ENCODE peak calls at places on chromosomes 7 and 10, in eight cellular contexts. One of them, this sample, is unnamed.

GRCh38 chr10:17649836-17650235 is 5.9 kb downstream of the STAM start:
- DNase-seq in EL: peak; percentile 59
- DNase-seq in K562: no peak
- DNase-seq in tibial artery: no peak
- DNase-seq in NCI-H82: no peak
- DNase-seq in GM23338: no peak
- DNase-seq in left lung: no peak
- DNase-seq in PC-9: no peak
- DNase-seq in this sample: no peak

GRCh38 chr7:151810434-151811232 is 66.3 kb downstream of the PRKAG2 start:
- DNase-seq in PC-9: no peak
- DNase-seq in tibial artery: no peak
- DNase-seq in EL: no peak
- DNase-seq in GM23338: no peak
- DNase-seq in K562: no peak
- DNase-seq in left lung: peak; percentile 58
- DNase-seq in NCI-H82: no peak
- DNase-seq in this sample: no peak

GRCh38 chr10:19874791-19875190 is 58.6 kb downstream of the PLXDC2 start:
- DNase-seq in NCI-H82: no peak
- DNase-seq in EL: no peak
- DNase-seq in GM23338: peak; percentile 16
- DNase-seq in left lung: no peak
- DNase-seq in PC-9: no peak
- DNase-seq in K562: no peak
- DNase-seq in tibial artery: no peak
- DNase-seq in this sample: no peak

GRCh38 chr7:5203138-5203537 is 13.1 kb downstream of the WIPI2 start:
- DNase-seq in PC-9: no peak
- DNase-seq in GM23338: no peak
- DNase-seq in tibial artery: no peak
- DNase-seq in EL: no peak
- DNase-seq in K562: no peak
- DNase-seq in NCI-H82: no peak
- DNase-seq in left lung: no peak
- DNase-seq in this sample: no peak

GRCh38 chr7:122133477-122133876 is 10.6 kb downstream of the AASS start:
- DNase-seq in PC-9: no peak
- DNase-seq in left lung: peak; percentile 56
- DNase-seq in NCI-H82: no peak
- DNase-seq in GM23338: no peak
- DNase-seq in K562: no peak
- DNase-seq in EL: no peak
- DNase-seq in tibial artery: no peak
- DNase-seq in this sample: no peak

GRCh38 chr7:89623018-89623672 is 531.1 kb upstream of the STEAP1 start:
- DNase-seq in left lung: no peak
- DNase-seq in GM23338: peak; percentile 66
- DNase-seq in EL: peak; percentile 1
- DNase-seq in PC-9: no peak
- DNase-seq in tibial artery: no peak
- DNase-seq in NCI-H82: peak; percentile 65
- DNase-seq in K562: no peak
- DNase-seq in this sample: peak; percentile 34

GRCh38 chr7:158470336-158470735 is 117.3 kb downstream of the PTPRN2 start:
- DNase-seq in left lung: no peak
- DNase-seq in PC-9: no peak
- DNase-seq in GM23338: peak; percentile 48
- DNase-seq in EL: no peak
- DNase-seq in NCI-H82: no peak
- DNase-seq in K562: no peak
- DNase-seq in tibial artery: no peak
- DNase-seq in this sample: no peak

GRCh38 chr7:27243340-27244163 is 950 bp downstream of the EVX1 start:
- DNase-seq in EL: no peak
- DNase-seq in PC-9: no peak
- DNase-seq in NCI-H82: no peak
- DNase-seq in tibial artery: no peak
- DNase-seq in left lung: no peak
- DNase-seq in GM23338: peak; percentile 71
- DNase-seq in K562: no peak
- DNase-seq in this sample: no peak

GRCh38 chr7:148676291-148676690 is 22.4 kb upstream of the CUL1 start:
- DNase-seq in left lung: no peak
- DNase-seq in NCI-H82: no peak
- DNase-seq in tibial artery: no peak
- DNase-seq in K562: no peak
- DNase-seq in GM23338: no peak
- DNase-seq in EL: no peak
- DNase-seq in PC-9: no peak
- DNase-seq in this sample: no peak

GRCh38 chr10:127971973-127972615 is 65.2 kb downstream of the PTPRE start:
- DNase-seq in NCI-H82: no peak
- DNase-seq in left lung: no peak
- DNase-seq in EL: no peak
- DNase-seq in tibial artery: no peak
- DNase-seq in PC-9: no peak
- DNase-seq in K562: no peak
- DNase-seq in GM23338: no peak
- DNase-seq in this sample: no peak

GRCh38 chr7:35747611-35748010 is 52.7 kb upstream of the HERPUD2 start:
- DNase-seq in tibial artery: no peak
- DNase-seq in K562: no peak
- DNase-seq in NCI-H82: no peak
- DNase-seq in PC-9: no peak
- DNase-seq in left lung: no peak
- DNase-seq in GM23338: no peak
- DNase-seq in EL: no peak
- DNase-seq in this sample: no peak

GRCh38 chr10:132946311-132946710 is 3.9 kb upstream of the CFAP46 start:
- DNase-seq in GM23338: no peak
- DNase-seq in K562: no peak
- DNase-seq in NCI-H82: no peak
- DNase-seq in PC-9: no peak
- DNase-seq in EL: no peak
- DNase-seq in tibial artery: no peak
- DNase-seq in left lung: no peak
- DNase-seq in this sample: no peak

GRCh38 chr7:56079450-56080185 is 13.1 kb downstream of the PHKG1 start:
- DNase-seq in NCI-H82: no peak
- DNase-seq in PC-9: no peak
- DNase-seq in K562: no peak
- DNase-seq in left lung: no peak
- DNase-seq in GM23338: peak; percentile 59
- DNase-seq in tibial artery: peak; percentile 78
- DNase-seq in EL: peak; percentile 58
- DNase-seq in this sample: peak; percentile 64

GRCh38 chr10:122504551-122504950 is 43.2 kb downstream of the HTRA1 start:
- DNase-seq in NCI-H82: no peak
- DNase-seq in left lung: peak; percentile 88
- DNase-seq in K562: no peak
- DNase-seq in GM23338: no peak
- DNase-seq in EL: peak; percentile 88
- DNase-seq in tibial artery: peak; percentile 86
- DNase-seq in PC-9: no peak
- DNase-seq in this sample: peak; percentile 21

GRCh38 chr7:122886357-122887081 is at the start of gene CADPS2:
- DNase-seq in EL: peak; percentile 80
- DNase-seq in NCI-H82: peak; percentile 86
- DNase-seq in GM23338: peak; percentile 85
- DNase-seq in tibial artery: peak; percentile 86
- DNase-seq in K562: peak; percentile 73
- DNase-seq in left lung: peak; percentile 94
- DNase-seq in PC-9: peak; percentile 77
- DNase-seq in this sample: peak; percentile 90

GRCh38 chr7:72278550-72278949 is 133.6 kb downstream of the CALN1 start:
- DNase-seq in K562: no peak
- DNase-seq in GM23338: no peak
- DNase-seq in NCI-H82: peak; percentile 8
- DNase-seq in left lung: no peak
- DNase-seq in EL: no peak
- DNase-seq in PC-9: no peak
- DNase-seq in tibial artery: no peak
- DNase-seq in this sample: no peak

GRCh38 chr10:17725703-17726102 is 26.3 kb upstream of the TMEM236 start:
- DNase-seq in EL: no peak
- DNase-seq in GM23338: no peak
- DNase-seq in K562: no peak
- DNase-seq in PC-9: no peak
- DNase-seq in left lung: no peak
- DNase-seq in tibial artery: no peak
- DNase-seq in NCI-H82: peak; percentile 36
- DNase-seq in this sample: no peak

GRCh38 chr10:70041016-70041415 is 11.6 kb upstream of the MACROH2A2 start:
- DNase-seq in tibial artery: no peak
- DNase-seq in K562: no peak
- DNase-seq in GM23338: no peak
- DNase-seq in EL: no peak
- DNase-seq in left lung: no peak
- DNase-seq in NCI-H82: no peak
- DNase-seq in PC-9: no peak
- DNase-seq in this sample: no peak

GRCh38 chr10:6274040-6274439 is 71.3 kb downstream of the PFKFB3 start:
- DNase-seq in tibial artery: no peak
- DNase-seq in GM23338: no peak
- DNase-seq in EL: no peak
- DNase-seq in K562: no peak
- DNase-seq in PC-9: peak; percentile 38
- DNase-seq in NCI-H82: no peak
- DNase-seq in left lung: no peak
- DNase-seq in this sample: no peak

GRCh38 chr10:19862811-19863515 is 46.7 kb downstream of the PLXDC2 start:
- DNase-seq in PC-9: no peak
- DNase-seq in EL: no peak
- DNase-seq in tibial artery: no peak
- DNase-seq in K562: no peak
- DNase-seq in NCI-H82: no peak
- DNase-seq in GM23338: no peak
- DNase-seq in left lung: no peak
- DNase-seq in this sample: no peak

GRCh38 chr10:4316166-4316810 is 509.7 kb upstream of the AKR1E2 start:
- DNase-seq in tibial artery: peak; percentile 61
- DNase-seq in left lung: no peak
- DNase-seq in NCI-H82: no peak
- DNase-seq in K562: no peak
- DNase-seq in PC-9: no peak
- DNase-seq in GM23338: no peak
- DNase-seq in EL: peak; percentile 95
- DNase-seq in this sample: peak; percentile 59

GRCh38 chr10:100913470-100913865 is 705 bp downstream of the SLF2 start:
- DNase-seq in EL: no peak
- DNase-seq in left lung: no peak
- DNase-seq in GM23338: no peak
- DNase-seq in tibial artery: no peak
- DNase-seq in NCI-H82: no peak
- DNase-seq in PC-9: no peak
- DNase-seq in K562: no peak
- DNase-seq in this sample: no peak

GRCh38 chr7:129959480-129960332 is 6.9 kb upstream of the UBE2H start:
- DNase-seq in PC-9: peak; percentile 64
- DNase-seq in tibial artery: no peak
- DNase-seq in K562: no peak
- DNase-seq in GM23338: no peak
- DNase-seq in NCI-H82: no peak
- DNase-seq in EL: peak; percentile 32
- DNase-seq in left lung: no peak
- DNase-seq in this sample: no peak

GRCh38 chr7:158868754-158869410 is 12.5 kb downstream of the DYNC2I1 start:
- DNase-seq in left lung: no peak
- DNase-seq in GM23338: no peak
- DNase-seq in tibial artery: no peak
- DNase-seq in PC-9: no peak
- DNase-seq in NCI-H82: peak; percentile 91
- DNase-seq in EL: no peak
- DNase-seq in K562: no peak
- DNase-seq in this sample: no peak

GRCh38 chr7:128011079-128011670 is 20.1 kb downstream of the LRRC4 start:
- DNase-seq in EL: no peak
- DNase-seq in left lung: no peak
- DNase-seq in GM23338: no peak
- DNase-seq in NCI-H82: no peak
- DNase-seq in PC-9: no peak
- DNase-seq in K562: no peak
- DNase-seq in tibial artery: no peak
- DNase-seq in this sample: no peak

GRCh38 chr10:69839696-69840345 is 38.1 kb downstream of the COL13A1 start:
- DNase-seq in tibial artery: no peak
- DNase-seq in EL: peak; percentile 87
- DNase-seq in left lung: no peak
- DNase-seq in K562: no peak
- DNase-seq in GM23338: no peak
- DNase-seq in NCI-H82: no peak
- DNase-seq in PC-9: peak; percentile 84
- DNase-seq in this sample: peak; percentile 86

GRCh38 chr10:6313107-6313895 is 110.6 kb downstream of the PFKFB3 start:
- DNase-seq in tibial artery: no peak
- DNase-seq in left lung: no peak
- DNase-seq in K562: no peak
- DNase-seq in EL: no peak
- DNase-seq in GM23338: no peak
- DNase-seq in PC-9: no peak
- DNase-seq in NCI-H82: peak; percentile 5
- DNase-seq in this sample: no peak

This sample was measured in SJSA1.